ENCODE peak calls at places on chromosomes 16 and 17, in five cellular contexts. C is NCI-H1417 treated with DMSO at 0.1 percent for 48 hours; S is ACHN; P is 8988T; X is stimulated activated naive CD4-positive, alpha-beta T cell. J is an unnamed sample.

GRCh38 chr17:19388791-19389190 is 1.8 kb upstream of the MFAP4 start:
- DNase-seq in C (no peak), S (no peak), P (no peak), X (no peak), J (no peak)

GRCh38 chr16:13426279-13426678 is 493.7 kb upstream of the ERCC4 start:
- DNase-seq in C (no peak), S (peak; percentile 25), P (no peak), X (no peak), J (no peak)

GRCh38 chr16:83609178-83609577 is 198.6 kb upstream of the HSBP1 start:
- DNase-seq in C (no peak), S (no peak), P (no peak), X (no peak), J (no peak)

GRCh38 chr16:89200124-89200849 is at the start of gene SLC22A31:
- DNase-seq in C (no peak), S (no peak), P (peak; percentile 66), X (no peak), J (no peak)

GRCh38 chr17:66423436-66423922 is 121.1 kb downstream of the PRKCA start:
- DNase-seq in C (no peak), S (peak; percentile 29), P (no peak), X (no peak), J (no peak)

GRCh38 chr17:49548506-49549310 is 27.0 kb upstream of the NXPH3 start:
- DNase-seq in C (no peak), S (peak; percentile 40), P (peak; percentile 56), X (no peak), J (peak; percentile 54)

GRCh38 chr17:44761932-44762810 is 3.4 kb downstream of the ADAM11 start:
- DNase-seq in C (no peak), S (no peak), P (no peak), X (no peak), J (no peak)

GRCh38 chr17:77455111-77455877 is 314.5 kb downstream of the SEC14L1 start:
- DNase-seq in C (no peak), S (no peak), P (no peak), X (no peak), J (no peak)

GRCh38 chr17:6353161-6353560 is 81.8 kb downstream of the AIPL1 start:
- DNase-seq in C (no peak), S (no peak), P (no peak), X (no peak), J (no peak)

GRCh38 chr17:19409509-19409908 is 1.5 kb upstream of the RNF112 start:
- DNase-seq in C (no peak), S (no peak), P (no peak), X (no peak), J (no peak)

GRCh38 chr16:87823146-87823929 is 46.0 kb downstream of the SLC7A5 start:
- DNase-seq in C (no peak), S (no peak), P (no peak), X (no peak), J (no peak)

GRCh38 chr16:87791295-87792204 is 25.8 kb upstream of the KLHDC4 start:
- DNase-seq in C (no peak), S (no peak), P (no peak), X (no peak), J (no peak)

GRCh38 chr16:10114411-10114810 is 67.8 kb downstream of the GRIN2A start:
- DNase-seq in C (no peak), S (no peak), P (no peak), X (no peak), J (no peak)

GRCh38 chr16:87706278-87707000 is 59.3 kb downstream of the KLHDC4 start:
- DNase-seq in C (peak; percentile 68), S (no peak), P (no peak), X (no peak), J (no peak)

GRCh38 chr17:62887437-62887836 is 78.6 kb upstream of the TANC2 start:
- DNase-seq in C (no peak), S (no peak), P (no peak), X (no peak), J (no peak)

GRCh38 chr17:4800462-4801185 is 1.5 kb downstream of the C17orf114 start:
- DNase-seq in C (no peak), S (no peak), P (no peak), X (no peak), J (no peak)

GRCh38 chr16:25124503-25124902 is 13.0 kb downstream of the LCMT1 start:
- DNase-seq in C (no peak), S (no peak), P (no peak), X (no peak), J (no peak)

J was measured in lung microvascular endothelial cell.